ENCODE peak calls at places on chromosome 10, in nine cellular contexts. A, M, H, E, T, L, I, O and K are unnamed samples.

GRCh38 chr10:50990568-50991495 is 83.5 kb upstream of the PRKG1 start:
- DNase-seq in A (no peak), H (no peak), O (no peak), L (no peak), E (peak), M (peak), T (peak), I (peak), K (peak)

GRCh38 chr10:73364964-73365363 is 6.3 kb upstream of the CFAP70 start:
- DNase-seq in M (no peak), E (no peak), L (no peak), A (no peak), T (no peak), O (no peak), H (no peak), I (no peak), K (no peak)

GRCh38 chr10:31037749-31038148 is 6.1 kb upstream of the ZNF438 start:
- DNase-seq in H (no peak), O (no peak), A (no peak), M (no peak), T (no peak), L (no peak), E (no peak), I (no peak), K (no peak)

GRCh38 chr10:3728563-3728962 is 56.4 kb downstream of the KLF6 start:
- DNase-seq in E (no peak), A (no peak), T (no peak), M (no peak), O (no peak), H (no peak), I (no peak), L (no peak), K (no peak)

GRCh38 chr10:119470920-119471702 is 71.4 kb downstream of the RGS10 start:
- DNase-seq in H (no peak), O (no peak), I (no peak), M (no peak), L (no peak), E (no peak), T (no peak), A (no peak), K (no peak)

GRCh38 chr10:70757856-70758255 is 27.3 kb downstream of the TBATA start:
- DNase-seq in I (no peak), H (no peak), M (no peak), O (no peak), T (no peak), A (no peak), E (no peak), L (no peak), K (no peak)

GRCh38 chr10:124138883-124139348 is 45.5 kb upstream of the CHST15 start:
- DNase-seq in H (no peak), L (no peak), O (no peak), E (no peak), A (no peak), I (no peak), T (no peak), M (no peak), K (no peak)

GRCh38 chr10:118139321-118139720 is 92.6 kb upstream of the RAB11FIP2 start:
- DNase-seq in A (no peak), M (peak), L (no peak), I (no peak), O (peak), T (no peak), E (no peak), H (no peak), K (no peak)

GRCh38 chr10:92638037-92638436 is 45.1 kb downstream of the KIF11 start:
- DNase-seq in I (no peak), H (no peak), E (no peak), M (no peak), T (no peak), O (no peak), A (no peak), L (no peak), K (no peak)

GRCh38 chr10:33193867-33194521 is 140.5 kb downstream of the NRP1 start:
- DNase-seq in L (peak), M (peak), T (peak), A (peak), E (peak), I (no peak), H (no peak), O (peak), K (peak)

GRCh38 chr10:124539935-124540641 is 78.5 kb downstream of the LHPP start:
- DNase-seq in I (peak), H (peak), L (no peak), E (peak), T (peak), O (no peak), M (peak), A (no peak), K (peak)

GRCh38 chr10:49290607-49291006 is 8.4 kb upstream of the C10orf71 start:
- DNase-seq in O (no peak), L (no peak), I (no peak), E (no peak), T (no peak), H (no peak), A (no peak), M (no peak), K (no peak)

GRCh38 chr10:22370320-22370719 is 25.0 kb downstream of the SPAG6 start:
- DNase-seq in A (no peak), T (no peak), M (no peak), L (no peak), O (no peak), E (no peak), H (no peak), I (no peak), K (no peak)

GRCh38 chr10:48751730-48752129 is 67.1 kb downstream of the WDFY4 start:
- DNase-seq in M (no peak), H (no peak), A (no peak), I (no peak), E (no peak), O (no peak), T (no peak), L (no peak), K (no peak)

GRCh38 chr10:60384708-60385398 is 4.8 kb downstream of the ANK3 start:
- DNase-seq in H (no peak), A (peak), M (peak), T (peak), I (no peak), E (peak), O (peak), L (no peak), K (peak)

GRCh38 chr10:4845766-4846165 is 19.8 kb downstream of the AKR1E2 start:
- DNase-seq in T (no peak), I (no peak), E (no peak), L (no peak), H (no peak), O (no peak), A (no peak), M (no peak), K (no peak)

GRCh38 chr10:57844387-57844998 is 423.2 kb downstream of the IPMK start:
- DNase-seq in L (no peak), H (no peak), A (no peak), I (peak), M (no peak), E (no peak), O (no peak), T (no peak), K (no peak)

GRCh38 chr10:121405096-121405495 is 193.1 kb downstream of the FGFR2 start:
- DNase-seq in M (no peak), L (no peak), O (no peak), T (no peak), A (no peak), E (no peak), H (no peak), I (no peak), K (no peak)

GRCh38 chr10:88899886-88900285 is 19.8 kb downstream of the STAMBPL1 start:
- DNase-seq in E (no peak), M (no peak), T (no peak), A (no peak), H (no peak), I (no peak), O (no peak), L (no peak), K (no peak)

GRCh38 chr10:21065621-21066248 is 168.6 kb upstream of the NEBL start:
- DNase-seq in I (no peak), L (no peak), O (no peak), T (no peak), M (no peak), E (no peak), A (no peak), H (no peak), K (no peak)

GRCh38 chr10:2949948-2950354 is 117.4 kb upstream of the PFKP start:
- DNase-seq in I (no peak), H (no peak), A (no peak), T (no peak), O (peak), E (peak), M (no peak), L (no peak), K (no peak)

GRCh38 chr10:132099701-132100481 is 34.1 kb downstream of the JAKMIP3 start:
- DNase-seq in A (no peak), O (no peak), T (no peak), H (no peak), E (no peak), L (no peak), I (no peak), M (no peak), K (no peak)

GRCh38 chr10:121617176-121617575 is 18.9 kb upstream of the FGFR2 start:
- DNase-seq in A (no peak), E (no peak), H (no peak), M (no peak), T (no peak), O (no peak), I (no peak), L (no peak), K (no peak)

GRCh38 chr10:128152741-128153583 is 26.7 kb upstream of the MKI67 start:
- DNase-seq in E (no peak), O (no peak), M (no peak), A (no peak), T (no peak), L (no peak), H (no peak), I (no peak), K (no peak)

GRCh38 chr10:16905304-16905703 is 88.1 kb upstream of the RSU1 start:
- DNase-seq in E (no peak), L (no peak), O (no peak), H (no peak), I (no peak), T (no peak), A (peak), M (no peak), K (peak)

GRCh38 chr10:67549390-67549789 is 146.6 kb downstream of the CTNNA3 start:
- DNase-seq in L (no peak), M (peak), A (no peak), I (no peak), H (no peak), E (peak), O (no peak), T (peak), K (peak)

GRCh38 chr10:59877191-59877671 is 29.1 kb downstream of the CCDC6 start:
- DNase-seq in A (no peak), M (peak), L (no peak), T (peak), E (peak), O (no peak), H (no peak), I (no peak), K (no peak)

GRCh38 chr10:112262556-112262955 is 20.6 kb upstream of the TECTB start:
- DNase-seq in E (peak), H (no peak), I (no peak), A (no peak), M (no peak), L (no peak), T (no peak), O (peak), K (peak)

GRCh38 chr10:115975506-115975905 is 297.5 kb downstream of the GFRA1 start:
- DNase-seq in M (no peak), A (no peak), L (no peak), H (no peak), I (no peak), O (no peak), E (no peak), T (no peak), K (no peak)

GRCh38 chr10:102384053-102384452 is 11.5 kb upstream of the NFKB2 start:
- DNase-seq in E (no peak), A (no peak), M (peak), H (no peak), O (no peak), T (peak), I (peak), L (no peak), K (peak)

GRCh38 chr10:110872145-110872983 is 636 bp downstream of the PDCD4 start:
- DNase-seq in L (peak), E (peak), O (peak), T (peak), M (peak), I (peak), A (peak), H (peak), K (peak)
- TF ChIP-seq CTCF in L (peak), E (peak), O (no peak), T (peak), M (peak), I (no peak), A (no peak), H (no peak), K (peak)

DNA sequence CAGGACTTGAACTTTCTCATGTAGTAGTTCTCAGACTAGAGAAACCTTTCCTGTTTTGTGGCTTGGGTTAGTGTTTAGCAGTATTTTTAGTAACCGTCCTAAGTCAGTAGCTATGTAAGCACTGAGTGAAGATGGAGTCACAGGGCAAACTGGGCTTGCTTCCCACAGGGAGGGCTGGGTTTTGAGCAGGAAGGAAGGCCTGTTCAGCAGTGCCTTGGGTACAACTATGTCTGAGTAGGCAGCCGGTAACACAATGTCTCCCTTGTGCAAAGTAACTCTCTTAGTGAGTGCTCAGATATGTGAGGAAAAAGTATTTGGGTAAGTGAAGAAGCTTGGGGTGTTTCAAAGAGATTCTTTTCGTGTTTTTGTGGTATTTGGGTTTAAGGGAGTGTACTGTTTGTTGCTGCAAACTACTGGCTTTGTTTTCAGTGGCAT is 96.4 kb downstream of the CCSER2 start:
- DNase-seq in I (peak), M (peak), O (peak), T (peak), A (peak), L (no peak), E (peak), H (no peak), K (peak)
- H3K4me3 ChIP-seq in I (no peak), M (peak), O (peak), T (peak), A (no peak), L (no peak), E (peak), H (no peak), K (peak)

GRCh38 chr10:24901686-24902399 is 50.6 kb downstream of the PRTFDC1 start:
- DNase-seq in E (peak), I (no peak), L (no peak), H (no peak), M (peak), O (peak), A (no peak), T (peak), K (peak)

GRCh38 chr10:24902400-24902728 is 50.0 kb downstream of the PRTFDC1 start:
- DNase-seq in O (no peak), T (no peak), M (no peak), L (no peak), A (no peak), H (no peak), E (no peak), I (no peak), K (no peak)

GRCh38 chr10:24907956-24908355 is 44.5 kb downstream of the PRTFDC1 start:
- DNase-seq in O (no peak), E (no peak), L (no peak), M (no peak), H (no peak), I (no peak), A (no peak), T (no peak), K (no peak)

GRCh38 chr10:24906372-24906771 is 46.0 kb downstream of the PRTFDC1 start:
- DNase-seq in T (no peak), A (no peak), O (no peak), E (no peak), H (no peak), L (no peak), M (no peak), I (no peak), K (no peak)

DNA sequence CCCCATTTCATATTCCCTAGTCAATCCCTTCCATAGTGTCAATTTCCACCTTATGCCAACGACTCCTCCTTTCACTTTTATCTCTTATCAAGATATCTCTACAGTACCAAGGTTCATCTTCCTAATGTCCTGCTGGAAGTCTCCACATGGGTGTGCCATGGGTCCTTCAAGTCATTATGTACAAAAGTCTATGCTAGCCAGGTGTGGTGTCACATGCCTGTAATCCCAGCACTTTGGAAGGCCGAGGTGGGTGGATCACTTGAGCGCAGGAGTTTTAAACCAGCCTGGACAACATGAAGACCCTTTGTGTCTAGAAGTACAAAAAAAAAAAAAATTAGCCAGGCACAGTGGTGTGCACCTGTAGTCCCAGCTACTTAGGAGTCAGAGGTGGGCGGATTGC is 47.6 kb downstream of the PRTFDC1 start:
- DNase-seq in E (no peak), A (no peak), I (no peak), O (no peak), H (no peak), T (no peak), L (no peak), M (no peak), K (no peak)
- TF ChIP-seq CTCF in E (no peak), A (no peak), I (no peak), O (no peak), H (no peak), T (no peak), L (no peak), M (no peak), K (no peak)

DNA sequence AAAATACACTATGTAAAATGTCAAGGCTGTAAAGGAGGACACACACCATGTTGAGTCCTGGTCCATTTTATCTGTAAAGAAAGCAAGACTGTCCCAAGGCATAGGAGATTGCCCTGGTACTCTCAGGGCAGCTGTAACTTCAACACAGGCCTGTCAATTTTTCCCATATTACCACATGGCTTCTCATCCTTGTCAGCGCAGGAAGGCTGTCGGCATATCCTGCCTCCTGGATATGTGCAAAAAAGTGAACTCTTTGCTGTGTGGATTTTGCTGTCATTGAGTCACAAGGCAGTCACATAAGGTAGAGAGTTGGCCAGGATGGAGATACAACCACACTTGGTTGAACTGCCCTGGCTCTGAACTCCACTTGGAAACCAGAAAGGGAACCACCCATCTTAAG is 8.7 kb downstream of the DUSP5 start:
- DNase-seq in M (peak), H (no peak), O (no peak), A (no peak), I (no peak), T (no peak), E (no peak), L (no peak), K (no peak)
- H3K4me3 ChIP-seq in M (no peak), H (no peak), O (no peak), A (no peak), I (no peak), T (no peak), E (no peak), L (no peak), K (no peak)